ENCODE peak calls at places on chromosomes 16 and 17, in eight cellular contexts. I is stimulated activated naive CD8-positive, alpha-beta T cell treated with anti-CD3 and anti-CD28 coated beads, Interleukin-15, Interleukin-2, amounts not matched to agents 100 U/mL and 50 U/mL, for 24 hours; F is activated CD8-positive, alpha-beta T cell treated with anti-CD3 and anti-CD28 coated beads, Interleukin-2, amount 10 ng/mL, durations not matched to agents 7 days and 5 days; S is activated CD4-positive, CD25-positive, alpha-beta regulatory T cell; R is effector memory CD8-positive, alpha-beta T cell; Q is activated naive CD4-positive, alpha-beta T cell; P is glutamatergic neuron; Y is NCI-H2171 treated with DMSO at 0.1 percent for 48 hours. B is an unnamed sample.

GRCh38 chr16:1984347-1985225 is 593 bp downstream of the GFER start:
- DNase-seq in I (no peak), F (no peak), S (no peak), R (no peak), Q (no peak), P (no peak), Y (peak), B (no peak)

GRCh38 chr16:58280846-58281301 is 14.0 kb downstream of the PRSS54 start:
- DNase-seq in I (no peak), F (no peak), S (no peak), R (no peak), Q (no peak), P (no peak), Y (peak), B (no peak)

GRCh38 chr17:29592850-29593545 is at the start of gene ANKRD13B:
- DNase-seq in I (peak), F (peak), S (no peak), R (no peak), Q (no peak), P (peak), Y (peak), B (peak)

GRCh38 chr16:65120811-65121721 is 797 bp downstream of the CDH11 start:
- DNase-seq in I (no peak), F (no peak), S (no peak), R (no peak), Q (no peak), P (peak), Y (no peak), B (no peak)

GRCh38 chr16:12440233-12440530 is 363.5 kb downstream of the CPPED1 start:
- DNase-seq in I (no peak), F (no peak), S (no peak), R (no peak), Q (no peak), P (no peak), Y (no peak), B (no peak)

GRCh38 chr17:8818047-8818446 is 18.9 kb upstream of the MFSD6L start:
- DNase-seq in I (no peak), F (no peak), S (no peak), R (no peak), Q (no peak), P (no peak), Y (no peak), B (no peak)

GRCh38 chr17:51251010-51251409 is 8.8 kb downstream of the MBTD1 start:
- DNase-seq in I (no peak), F (no peak), S (no peak), R (no peak), Q (no peak), P (no peak), Y (no peak), B (no peak)

GRCh38 chr17:35684046-35684802 is 47.2 kb upstream of the RASL10B start:
- DNase-seq in I (no peak), F (no peak), S (no peak), R (no peak), Q (no peak), P (no peak), Y (no peak), B (no peak)

GRCh38 chr17:16371742-16372141 is 9.1 kb upstream of the UBB start:
- DNase-seq in I (no peak), F (no peak), S (no peak), R (no peak), Q (no peak), P (no peak), Y (peak), B (no peak)

GRCh38 chr16:62870554-62870953 is 834.3 kb upstream of the CDH8 start:
- DNase-seq in I (no peak), F (no peak), S (no peak), R (no peak), Q (no peak), P (no peak), Y (no peak), B (peak)

B was measured in Kasumi-1.